ENCODE peak calls at places on chromosomes 1 and 21, in seven cellular contexts. W is psoas muscle, F is HFF-Myc, Q is fibroblast of lung, T is stomach, K is A549, R is neural progenitor cell. S is an unnamed sample.

GRCh38 chr1:86714159-86714558 is 9.8 kb downstream of the SH3GLB1 start:
- DNase-seq in W (no peak), F (no peak), Q (peak; percentile 18), T (no peak), K (no peak), R (no peak), S (no peak)

GRCh38 chr1:13760340-13760739 is 60.4 kb downstream of the PRDM2 start:
- DNase-seq in W (no peak), F (no peak), Q (no peak), T (no peak), K (no peak), R (no peak), S (no peak)

GRCh38 chr1:187038789-187039188 is 210.0 kb downstream of the PLA2G4A start:
- DNase-seq in W (no peak), F (no peak), Q (peak; percentile 84), T (no peak), K (peak; percentile 19), R (no peak), S (peak; percentile 72)

GRCh38 chr1:59278780-59279354 is 18.0 kb upstream of the FGGY start:
- DNase-seq in W (no peak), F (no peak), Q (peak; percentile 26), T (no peak), K (no peak), R (no peak), S (no peak)

GRCh38 chr1:3827813-3828307 is 29.2 kb downstream of the CEP104 start:
- DNase-seq in W (no peak), F (no peak), Q (no peak), T (no peak), K (no peak), R (peak; percentile 45), S (peak; percentile 26)

GRCh38 chr21:42850463-42850862 is 28.9 kb downstream of the WDR4 start:
- DNase-seq in W (no peak), F (no peak), Q (no peak), T (no peak), K (no peak), R (no peak), S (no peak)

GRCh38 chr1:212688338-212689047 is 11.1 kb downstream of the BATF3 start:
- DNase-seq in W (no peak), F (no peak), Q (peak; percentile 24), T (no peak), K (no peak), R (no peak), S (no peak)

GRCh38 chr1:109468903-109469302 is 2.6 kb downstream of the SYPL2 start:
- DNase-seq in W (no peak), F (no peak), Q (no peak), T (no peak), K (no peak), R (no peak), S (no peak)

GRCh38 chr21:31520506-31521163 is 138.9 kb upstream of the SOD1 start:
- DNase-seq in W (no peak), F (no peak), Q (peak; percentile 79), T (no peak), K (no peak), R (no peak), S (peak; percentile 8)

GRCh38 chr1:25548601-25549000 is 5.2 kb downstream of the LDLRAP1 start:
- DNase-seq in W (no peak), F (no peak), Q (no peak), T (no peak), K (no peak), R (no peak), S (no peak)

DNA sequence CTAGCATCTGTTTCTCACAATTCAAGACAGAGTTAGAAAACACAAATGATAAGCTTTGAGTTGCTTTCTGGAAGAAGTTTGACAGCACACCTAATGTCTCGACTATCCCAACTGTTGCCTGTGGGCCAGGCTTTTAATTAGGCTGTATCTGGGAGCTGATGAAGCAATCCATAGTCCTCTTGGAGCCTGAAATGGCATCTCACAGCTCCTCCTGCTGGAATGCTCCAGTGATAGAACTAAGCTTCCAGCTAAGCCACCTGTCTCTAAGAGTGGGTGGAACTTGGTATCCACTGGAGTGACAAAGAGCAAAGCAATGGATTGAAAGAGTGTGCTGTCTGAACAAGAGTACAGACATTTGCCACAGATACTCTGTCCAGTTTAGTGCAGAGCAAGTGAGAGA is 605.3 kb upstream of the NR5A2 start:
- DNase-seq in W (no peak), F (peak; percentile 7), Q (peak; percentile 69), T (peak; percentile 28), K (peak; percentile 10), R (peak; percentile 43), S (no peak)
- TF ChIP-seq CTCF in W (no peak), F (peak; percentile 48), Q (peak; percentile 48), T (peak; percentile 28), K (no peak), R (peak; percentile 44), S (peak; percentile 66)

GRCh38 chr1:97384294-97384952 is 536.4 kb downstream of the DPYD start:
- DNase-seq in W (no peak), F (no peak), Q (peak; percentile 99), T (no peak), K (peak; percentile 32), R (no peak), S (peak; percentile 98)
- H3K4me3 ChIP-seq in W (no peak overlapping the region), F (no peak overlapping the region), Q (no peak overlapping the region), T (no peak overlapping the region), K (no peak overlapping the region), R (no peak overlapping the region), S (no peak overlapping the region)

GRCh38 chr1:178036090-178036489 is 57.8 kb upstream of the RASAL2 start:
- DNase-seq in W (no peak), F (no peak), Q (no peak), T (no peak), K (no peak), R (no peak), S (no peak)

GRCh38 chr1:178034676-178035075 is 59.2 kb upstream of the RASAL2 start:
- DNase-seq in W (no peak), F (no peak), Q (no peak), T (no peak), K (no peak), R (no peak), S (no peak)

GRCh38 chr1:178039826-178040380 is 54.0 kb upstream of the RASAL2 start:
- DNase-seq in W (no peak), F (no peak), Q (no peak), T (no peak), K (peak; percentile 15), R (no peak), S (no peak)

GRCh38 chr1:178038372-178038771 is 55.5 kb upstream of the RASAL2 start:
- DNase-seq in W (no peak), F (no peak), Q (no peak), T (no peak), K (no peak), R (no peak), S (no peak)

GRCh38 chr1:178037510-178038253 is 56.2 kb upstream of the RASAL2 start:
- DNase-seq in W (peak; percentile 95), F (peak; percentile 16), Q (peak; percentile 77), T (peak; percentile 90), K (peak; percentile 83), R (peak; percentile 78), S (no peak)
- TF ChIP-seq CTCF in W (no peak), F (no peak), Q (peak; percentile 49), T (no peak), K (peak; percentile 47), R (peak; percentile 26), S (peak; percentile 58)

DNA sequence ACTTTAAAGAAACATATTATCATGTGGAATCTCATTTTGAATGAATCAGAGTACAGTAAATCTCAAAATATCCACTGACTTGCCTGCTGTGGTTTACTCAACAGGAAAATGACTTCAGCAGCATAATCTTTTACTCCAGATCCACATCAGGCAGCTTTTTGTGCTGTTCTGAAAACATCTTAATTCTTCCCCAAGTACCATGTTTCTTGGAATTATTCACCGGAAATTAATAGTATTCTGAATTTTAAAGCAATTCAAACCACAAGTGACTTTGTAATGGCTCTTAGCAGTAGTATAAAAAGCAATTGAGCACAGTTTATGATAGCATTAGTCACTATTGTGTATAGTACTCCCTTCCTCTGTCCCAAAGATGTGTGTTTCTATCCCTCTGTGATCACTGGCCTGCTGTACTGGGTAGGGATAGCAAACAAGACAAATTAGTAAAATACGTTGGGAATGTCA is 64.2 kb upstream of the ERRFI1 start:
- DNase-seq in W (no peak), F (peak; percentile 88), Q (peak; percentile 99), T (no peak), K (no peak), R (no peak), S (peak; percentile 62)
- H3K4me3 ChIP-seq in W (no peak overlapping the region), F (no peak overlapping the region), Q (no peak overlapping the region), T (no peak overlapping the region), K (no peak overlapping the region), R (no peak overlapping the region), S (no peak overlapping the region)

GRCh38 chr1:183922197-183922596 is 115.3 kb downstream of the COLGALT2 start:
- DNase-seq in W (no peak), F (no peak), Q (no peak), T (no peak), K (no peak), R (no peak), S (no peak)
- TF ChIP-seq CTCF in W (no peak), F (no peak), Q (peak; percentile 16), T (no peak), K (no peak), R (peak; percentile 19), S (peak; percentile 32)

DNA sequence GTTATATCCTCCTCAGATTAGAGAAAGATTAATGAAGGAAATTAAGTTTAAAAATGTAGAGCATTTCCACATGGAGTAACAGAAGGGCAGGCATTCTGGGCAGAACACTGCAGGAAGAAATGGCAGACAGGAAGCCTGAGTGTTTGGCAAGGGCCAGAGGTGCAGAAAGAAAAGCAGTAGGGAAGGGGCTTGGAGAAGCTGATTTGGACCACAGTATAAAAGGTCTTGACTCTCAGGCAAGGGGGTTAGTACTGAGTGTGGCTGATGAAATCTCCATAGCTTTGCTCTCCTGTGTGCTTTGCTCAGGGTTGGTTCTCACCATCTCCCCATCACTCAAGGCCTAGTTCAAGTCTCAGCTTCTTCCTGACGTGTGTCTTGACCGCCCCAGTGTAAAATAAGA is 80.2 kb downstream of the SLC45A1 start:
- DNase-seq in W (no peak), F (no peak), Q (no peak), T (no peak), K (no peak), R (no peak), S (no peak)
- H3K4me3 ChIP-seq in W (no peak overlapping the region), F (no peak overlapping the region), Q (no peak overlapping the region), T (no peak overlapping the region), K (no peak overlapping the region), R (no peak overlapping the region), S (no peak overlapping the region)

DNA sequence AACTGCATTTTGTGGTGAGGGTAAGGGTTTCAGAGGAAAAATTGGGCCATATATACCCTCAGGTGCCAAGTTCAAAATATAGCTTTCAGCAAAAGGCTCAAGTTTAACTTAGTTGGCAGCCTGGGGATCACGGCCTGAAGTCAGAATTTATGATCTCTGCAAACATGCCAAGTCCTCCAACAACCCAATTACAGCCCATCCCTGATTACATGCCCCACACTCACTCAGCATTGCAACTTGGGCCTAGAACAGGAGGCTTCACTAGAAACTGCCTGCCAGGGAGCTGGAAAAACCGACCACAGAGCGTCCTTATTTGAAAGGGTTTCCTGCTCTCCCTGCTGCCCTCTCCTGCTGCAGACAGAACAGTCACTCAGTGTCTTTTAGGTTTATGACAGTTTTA is 12.4 kb downstream of the FYB2 start:
- DNase-seq in W (no peak), F (no peak), Q (no peak), T (no peak), K (no peak), R (no peak), S (no peak)
- TF ChIP-seq CTCF in W (no peak), F (no peak), Q (no peak), T (no peak), K (no peak), R (no peak), S (peak; percentile 33)